ENCODE peak calls at places on chromosome 6, in nine cellular contexts. One of them, this sample, is unnamed.

GRCh38 chr6:25963426-25964123 is 973 bp downstream of the TRIM38 start:
- DNase-seq in body of pancreas: peak; percentile 12
- DNase-seq in suprapubic skin: no peak
- DNase-seq in brain microvascular endothelial cell: no peak
- DNase-seq in cardiac muscle cell: no peak
- DNase-seq in right cardiac atrium: no peak
- DNase-seq in testis: no peak
- DNase-seq in heart right ventricle: no peak
- DNase-seq in MM.1S: no peak
- DNase-seq in this sample: no peak

GRCh38 chr6:141685416-141685815 is 447.3 kb upstream of the GJE1 start:
- DNase-seq in body of pancreas: no peak
- DNase-seq in suprapubic skin: no peak
- DNase-seq in brain microvascular endothelial cell: no peak
- DNase-seq in cardiac muscle cell: no peak
- DNase-seq in right cardiac atrium: no peak
- DNase-seq in testis: no peak
- DNase-seq in heart right ventricle: no peak
- DNase-seq in MM.1S: no peak
- DNase-seq in this sample: no peak

GRCh38 chr6:17269840-17270239 is 11.3 kb upstream of the RBM24 start:
- DNase-seq in body of pancreas: no peak
- DNase-seq in suprapubic skin: no peak
- DNase-seq in brain microvascular endothelial cell: peak; percentile 22
- DNase-seq in cardiac muscle cell: no peak
- DNase-seq in right cardiac atrium: no peak
- DNase-seq in testis: no peak
- DNase-seq in heart right ventricle: no peak
- DNase-seq in MM.1S: no peak
- DNase-seq in this sample: no peak

GRCh38 chr6:123802697-123803455 is 789 bp upstream of the NKAIN2 start:
- DNase-seq in body of pancreas: peak; percentile 85
- DNase-seq in suprapubic skin: peak; percentile 70
- DNase-seq in brain microvascular endothelial cell: peak; percentile 78
- DNase-seq in cardiac muscle cell: peak; percentile 88
- DNase-seq in right cardiac atrium: peak; percentile 73
- DNase-seq in testis: peak; percentile 90
- DNase-seq in heart right ventricle: peak; percentile 59
- DNase-seq in MM.1S: peak; percentile 91
- DNase-seq in this sample: peak; percentile 78

GRCh38 chr6:44771647-44772415 is 384.3 kb downstream of the CDC5L start:
- DNase-seq in body of pancreas: no peak
- DNase-seq in suprapubic skin: no peak
- DNase-seq in brain microvascular endothelial cell: no peak
- DNase-seq in cardiac muscle cell: no peak
- DNase-seq in right cardiac atrium: no peak
- DNase-seq in testis: peak; percentile 39
- DNase-seq in heart right ventricle: no peak
- DNase-seq in MM.1S: no peak
- DNase-seq in this sample: no peak

GRCh38 chr6:168083142-168083885 is 4.3 kb upstream of the FRMD1 start:
- DNase-seq in body of pancreas: no peak
- DNase-seq in suprapubic skin: no peak
- DNase-seq in brain microvascular endothelial cell: no peak
- DNase-seq in cardiac muscle cell: no peak
- DNase-seq in right cardiac atrium: no peak
- DNase-seq in testis: no peak
- DNase-seq in heart right ventricle: no peak
- DNase-seq in MM.1S: no peak
- DNase-seq in this sample: no peak

GRCh38 chr6:19159087-19159486 is 678.1 kb upstream of the ID4 start:
- DNase-seq in body of pancreas: no peak
- DNase-seq in suprapubic skin: no peak
- DNase-seq in brain microvascular endothelial cell: peak; percentile 74
- DNase-seq in cardiac muscle cell: no peak
- DNase-seq in right cardiac atrium: no peak
- DNase-seq in testis: no peak
- DNase-seq in heart right ventricle: no peak
- DNase-seq in MM.1S: no peak
- DNase-seq in this sample: no peak

GRCh38 chr6:43308101-43308989 is at the start of gene CRIP3:
- DNase-seq in body of pancreas: peak; percentile 55
- DNase-seq in suprapubic skin: no peak
- DNase-seq in brain microvascular endothelial cell: peak; percentile 4
- DNase-seq in cardiac muscle cell: peak; percentile 36
- DNase-seq in right cardiac atrium: peak; percentile 55
- DNase-seq in testis: peak; percentile 58
- DNase-seq in heart right ventricle: peak; percentile 43
- DNase-seq in MM.1S: peak; percentile 39
- DNase-seq in this sample: peak; percentile 26

GRCh38 chr6:16950311-16950710 is 151.5 kb upstream of the STMND1 start:
- DNase-seq in body of pancreas: no peak
- DNase-seq in suprapubic skin: no peak
- DNase-seq in brain microvascular endothelial cell: no peak
- DNase-seq in cardiac muscle cell: no peak
- DNase-seq in right cardiac atrium: no peak
- DNase-seq in testis: no peak
- DNase-seq in heart right ventricle: no peak
- DNase-seq in MM.1S: no peak
- DNase-seq in this sample: no peak

GRCh38 chr6:98547634-98548033 is 286.7 kb upstream of the POU3F2 start:
- DNase-seq in body of pancreas: no peak
- DNase-seq in suprapubic skin: no peak
- DNase-seq in brain microvascular endothelial cell: no peak
- DNase-seq in cardiac muscle cell: peak; percentile 46
- DNase-seq in right cardiac atrium: no peak
- DNase-seq in testis: no peak
- DNase-seq in heart right ventricle: no peak
- DNase-seq in MM.1S: no peak
- DNase-seq in this sample: no peak

GRCh38 chr6:87912102-87912501 is 135.5 kb upstream of the SPACA1 start:
- DNase-seq in body of pancreas: no peak
- DNase-seq in suprapubic skin: no peak
- DNase-seq in brain microvascular endothelial cell: no peak
- DNase-seq in cardiac muscle cell: no peak
- DNase-seq in right cardiac atrium: no peak
- DNase-seq in testis: no peak
- DNase-seq in heart right ventricle: no peak
- DNase-seq in MM.1S: no peak
- DNase-seq in this sample: no peak

GRCh38 chr6:11552390-11552789 is 14.8 kb downstream of the TMEM170B start:
- DNase-seq in body of pancreas: no peak
- DNase-seq in suprapubic skin: no peak
- DNase-seq in brain microvascular endothelial cell: no peak
- DNase-seq in cardiac muscle cell: no peak
- DNase-seq in right cardiac atrium: no peak
- DNase-seq in testis: no peak
- DNase-seq in heart right ventricle: no peak
- DNase-seq in MM.1S: no peak
- DNase-seq in this sample: no peak

DNA sequence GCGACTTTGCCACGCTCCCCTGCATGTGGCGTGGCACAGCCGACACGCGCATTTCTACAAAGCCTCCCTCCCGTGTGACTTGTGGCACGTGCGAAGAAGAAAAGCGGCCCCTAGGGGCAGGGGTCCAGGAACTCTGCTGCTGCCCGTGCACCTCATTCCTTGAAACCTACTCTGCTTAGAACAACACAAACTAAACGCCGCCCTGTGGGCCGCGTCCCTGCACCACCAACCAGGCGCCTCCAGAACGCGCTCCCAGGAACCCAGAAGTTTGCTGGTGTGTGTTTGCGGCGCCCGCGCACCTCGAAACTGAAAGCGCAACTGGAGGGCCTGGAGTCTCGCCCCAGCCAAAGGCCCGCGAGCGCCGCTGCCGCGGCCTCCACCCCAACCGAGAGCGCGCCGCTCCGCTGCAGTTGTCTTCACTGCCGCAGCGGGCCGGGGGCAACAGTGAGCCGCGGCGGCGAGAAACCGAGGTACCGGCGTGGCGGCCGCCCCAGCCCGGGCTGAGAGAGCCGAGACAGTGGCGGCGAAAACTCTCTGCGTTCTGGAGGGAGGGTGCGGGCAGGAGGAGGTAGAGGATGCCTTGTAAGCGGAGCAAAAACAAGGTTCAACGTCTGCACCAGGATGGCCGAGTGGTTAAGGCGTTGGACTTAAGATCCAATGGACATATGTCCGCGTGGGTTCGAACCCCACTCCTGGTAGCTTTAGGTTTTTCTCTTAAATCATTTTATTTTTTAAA is 65.8 kb downstream of the STX11 start:
- DNase-seq in body of pancreas: peak; percentile 96
- DNase-seq in suprapubic skin: peak; percentile 96
- DNase-seq in brain microvascular endothelial cell: peak; percentile 95
- DNase-seq in cardiac muscle cell: peak; percentile 94
- DNase-seq in right cardiac atrium: peak; percentile 95
- DNase-seq in testis: peak; percentile 97
- DNase-seq in heart right ventricle: peak; percentile 96
- DNase-seq in MM.1S: peak; percentile 85
- DNase-seq in this sample: peak; percentile 98
- H3K27ac ChIP-seq in body of pancreas: peak overlapping the region; percentile 97
- H3K27ac ChIP-seq in suprapubic skin: peak overlapping the region; percentile 85
- H3K27ac ChIP-seq in brain microvascular endothelial cell: peak overlapping the region; percentile 69
- H3K27ac ChIP-seq in cardiac muscle cell: peak overlapping the region; percentile 93
- H3K27ac ChIP-seq in right cardiac atrium: peak overlapping the region; percentile 94
- H3K27ac ChIP-seq in testis: peak overlapping the region; percentile 98
- H3K27ac ChIP-seq in heart right ventricle: peak overlapping the region; percentile 93
- H3K27ac ChIP-seq in MM.1S: peak overlapping the region; percentile 89
- H3K27ac ChIP-seq in this sample: peak overlapping the region; percentile 92

GRCh38 chr6:131776986-131777385 is 30.8 kb upstream of the ENPP1 start:
- DNase-seq in body of pancreas: no peak
- DNase-seq in suprapubic skin: no peak
- DNase-seq in brain microvascular endothelial cell: no peak
- DNase-seq in cardiac muscle cell: no peak
- DNase-seq in right cardiac atrium: no peak
- DNase-seq in testis: no peak
- DNase-seq in heart right ventricle: no peak
- DNase-seq in MM.1S: no peak
- DNase-seq in this sample: no peak
- H3K27me3 ChIP-seq in body of pancreas: no peaks in the 10 kb centered on the region
- H3K27me3 ChIP-seq in suprapubic skin: no peaks in the 10 kb centered on the region
- H3K27me3 ChIP-seq in brain microvascular endothelial cell: no peaks in the 10 kb centered on the region
- H3K27me3 ChIP-seq in cardiac muscle cell: no peaks in the 10 kb centered on the region
- H3K27me3 ChIP-seq in right cardiac atrium: no peaks in the 10 kb centered on the region
- H3K27me3 ChIP-seq in testis: no peaks in the 10 kb centered on the region
- H3K27me3 ChIP-seq in heart right ventricle: no peaks in the 10 kb centered on the region
- H3K27me3 ChIP-seq in MM.1S: no peaks in the 10 kb centered on the region
- H3K27me3 ChIP-seq in this sample: no peaks in the 10 kb centered on the region

GRCh38 chr6:54717849-54718455 is 128.6 kb upstream of the FAM83B start:
- DNase-seq in body of pancreas: peak; percentile 89
- DNase-seq in suprapubic skin: no peak
- DNase-seq in brain microvascular endothelial cell: peak; percentile 59
- DNase-seq in cardiac muscle cell: peak; percentile 78
- DNase-seq in right cardiac atrium: peak; percentile 14
- DNase-seq in testis: peak; percentile 93
- DNase-seq in heart right ventricle: peak; percentile 52
- DNase-seq in MM.1S: peak; percentile 70
- DNase-seq in this sample: peak; percentile 33

GRCh38 chr6:54718541-54719023 is 128.0 kb upstream of the FAM83B start:
- DNase-seq in body of pancreas: peak; percentile 70
- DNase-seq in suprapubic skin: no peak
- DNase-seq in brain microvascular endothelial cell: no peak
- DNase-seq in cardiac muscle cell: no peak
- DNase-seq in right cardiac atrium: no peak
- DNase-seq in testis: no peak
- DNase-seq in heart right ventricle: no peak
- DNase-seq in MM.1S: no peak
- DNase-seq in this sample: no peak

GRCh38 chr6:54716869-54717268 is 129.7 kb upstream of the FAM83B start:
- DNase-seq in body of pancreas: no peak
- DNase-seq in suprapubic skin: no peak
- DNase-seq in brain microvascular endothelial cell: no peak
- DNase-seq in cardiac muscle cell: no peak
- DNase-seq in right cardiac atrium: no peak
- DNase-seq in testis: no peak
- DNase-seq in heart right ventricle: no peak
- DNase-seq in MM.1S: no peak
- DNase-seq in this sample: no peak

GRCh38 chr6:54719633-54720032 is 126.9 kb upstream of the FAM83B start:
- DNase-seq in body of pancreas: no peak
- DNase-seq in suprapubic skin: no peak
- DNase-seq in brain microvascular endothelial cell: no peak
- DNase-seq in cardiac muscle cell: no peak
- DNase-seq in right cardiac atrium: no peak
- DNase-seq in testis: no peak
- DNase-seq in heart right ventricle: no peak
- DNase-seq in MM.1S: no peak
- DNase-seq in this sample: no peak

DNA sequence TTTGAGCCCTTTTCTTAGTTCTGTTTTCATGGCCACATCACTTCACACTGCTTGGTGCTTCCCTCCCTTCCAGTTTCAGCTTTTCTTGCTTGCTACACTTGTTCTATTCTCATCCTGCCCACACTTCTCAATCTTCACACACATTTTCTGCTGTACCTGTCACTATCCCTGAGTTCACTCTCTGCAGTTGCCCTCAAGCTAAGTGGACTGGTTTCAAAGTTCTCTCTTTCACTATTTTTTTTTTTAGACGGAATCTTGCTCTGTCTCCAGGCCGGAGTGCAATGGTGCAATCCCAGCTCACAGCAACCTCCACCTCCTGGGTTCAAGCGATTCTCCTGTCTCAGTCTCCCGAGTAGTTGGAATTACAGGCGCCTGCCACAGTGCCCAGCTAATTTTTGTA is 130.6 kb upstream of the FAM83B start:
- DNase-seq in body of pancreas: no peak
- DNase-seq in suprapubic skin: no peak
- DNase-seq in brain microvascular endothelial cell: no peak
- DNase-seq in cardiac muscle cell: no peak
- DNase-seq in right cardiac atrium: no peak
- DNase-seq in testis: no peak
- DNase-seq in heart right ventricle: no peak
- DNase-seq in MM.1S: no peak
- DNase-seq in this sample: no peak
- H3K27ac ChIP-seq in body of pancreas: no peak overlapping the region
- H3K27ac ChIP-seq in suprapubic skin: no peak overlapping the region
- H3K27ac ChIP-seq in brain microvascular endothelial cell: no peak overlapping the region
- H3K27ac ChIP-seq in cardiac muscle cell: no peak overlapping the region
- H3K27ac ChIP-seq in right cardiac atrium: no peak overlapping the region
- H3K27ac ChIP-seq in testis: no peak overlapping the region
- H3K27ac ChIP-seq in heart right ventricle: no peak overlapping the region
- H3K27ac ChIP-seq in MM.1S: no peak overlapping the region
- H3K27ac ChIP-seq in this sample: no peak overlapping the region

DNA sequence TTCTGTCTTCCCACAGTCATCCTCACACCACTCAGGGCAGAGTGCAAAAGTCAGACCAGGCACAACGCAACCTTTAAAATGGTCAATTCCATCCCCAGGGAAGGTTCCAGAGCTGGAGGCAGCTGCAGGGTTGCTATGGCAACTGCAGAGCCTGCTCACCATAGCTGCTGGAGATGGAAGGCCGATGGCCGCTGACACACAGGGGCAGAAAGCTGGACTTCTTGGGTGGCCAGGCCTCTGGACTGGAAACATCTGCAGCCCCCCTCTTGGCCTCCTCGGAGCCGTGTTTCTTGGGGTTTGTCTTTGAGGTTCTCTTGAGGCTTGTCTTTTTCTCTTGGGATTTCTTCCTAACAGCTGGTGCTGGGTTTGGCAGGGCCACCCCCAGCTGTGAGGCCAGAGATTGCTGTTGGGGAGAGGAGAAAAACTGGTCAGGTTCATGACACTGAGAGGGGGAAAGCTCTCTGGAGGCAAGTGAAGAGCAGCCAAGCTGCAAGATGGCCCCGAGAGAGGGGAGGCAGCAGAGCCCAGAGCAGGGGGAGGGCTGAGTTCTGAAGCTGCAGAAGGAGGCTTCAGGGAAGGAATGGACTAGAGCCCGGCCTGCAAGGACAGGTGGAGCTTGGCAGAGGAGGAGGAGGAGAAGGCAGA is 10.2 kb downstream of the BNIP5 start:
- DNase-seq in body of pancreas: no peak
- DNase-seq in suprapubic skin: no peak
- DNase-seq in brain microvascular endothelial cell: no peak
- DNase-seq in cardiac muscle cell: no peak
- DNase-seq in right cardiac atrium: no peak
- DNase-seq in testis: peak; percentile 67
- DNase-seq in heart right ventricle: peak; percentile 29
- DNase-seq in MM.1S: no peak
- DNase-seq in this sample: no peak
- H3K27me3 ChIP-seq in body of pancreas: no peaks in the 10 kb centered on the region
- H3K27me3 ChIP-seq in suprapubic skin: peaks cover 17% of the 10 kb centered on the region
- H3K27me3 ChIP-seq in brain microvascular endothelial cell: peaks cover 33% of the 10 kb centered on the region
- H3K27me3 ChIP-seq in cardiac muscle cell: no peaks in the 10 kb centered on the region
- H3K27me3 ChIP-seq in right cardiac atrium: no peaks in the 10 kb centered on the region
- H3K27me3 ChIP-seq in testis: no peaks in the 10 kb centered on the region
- H3K27me3 ChIP-seq in heart right ventricle: peaks cover 47% of the 10 kb centered on the region
- H3K27me3 ChIP-seq in MM.1S: no peaks in the 10 kb centered on the region
- H3K27me3 ChIP-seq in this sample: no peaks in the 10 kb centered on the region

This sample was measured in breast epithelium.